ENCODE peak calls at places on chromosomes 5 and 9, in four cellular contexts. S, O, Q and D are unnamed samples.

GRCh38 chr5:39898731-39899130 is 474.0 kb upstream of the DAB2 start:
- DNase-seq in S (no peak), O (peak; percentile 83), Q (no peak), D (no peak)

GRCh38 chr9:122228191-122228905 is 409 bp downstream of the LHX6 start:
- DNase-seq in S (no peak), O (no peak), Q (peak; percentile 24), D (no peak)

GRCh38 chr9:91033270-91033669 is 231.7 kb downstream of the SYK start:
- DNase-seq in S (no peak), O (no peak), Q (no peak), D (no peak)

GRCh38 chr9:21334603-21334968 is 618 bp downstream of the KLHL9 start:
- DNase-seq in S (no peak), O (peak; percentile 9), Q (peak; percentile 44), D (no peak)

GRCh38 chr9:97978706-97979105 is 4.4 kb upstream of the ANP32B start:
- DNase-seq in S (no peak), O (no peak), Q (no peak), D (no peak)

GRCh38 chr5:76956033-76956432 is 3.2 kb downstream of the CRHBP start:
- DNase-seq in S (no peak), O (no peak), Q (no peak), D (no peak)

GRCh38 chr9:86534572-86535258 is 180.5 kb upstream of the TUT7 start:
- DNase-seq in S (peak; percentile 59), O (peak; percentile 88), Q (no peak), D (no peak)

GRCh38 chr5:93236807-93237421 is 344.1 kb downstream of the NR2F1-AS1 start:
- DNase-seq in S (no peak), O (peak; percentile 70), Q (no peak), D (no peak)

GRCh38 chr9:134983506-134984371 is 66.0 kb upstream of the FCN1 start:
- DNase-seq in S (no peak), O (no peak), Q (no peak), D (peak; percentile 31)

GRCh38 chr9:114314881-114315722 is 7.8 kb upstream of the ORM1 start:
- DNase-seq in S (no peak), O (no peak), Q (no peak), D (no peak)

GRCh38 chr5:60541980-60542379 is 158.0 kb downstream of the DEPDC1B start:
- DNase-seq in S (peak; percentile 69), O (peak; percentile 96), Q (no peak), D (no peak)

GRCh38 chr9:104553261-104553660 is 15.7 kb upstream of the OR13C8 start:
- DNase-seq in S (no peak), O (no peak), Q (no peak), D (no peak)